ENCODE peak calls at places on chromosomes 11 and 22, in six cellular contexts. D is sigmoid colon, N is stomach, T is SK-N-SH, B is A549, C is K562. Y is an unnamed sample.

GRCh38 chr11:65978391-65979238 is 17.1 kb downstream of the SART1 start:
- DNase-seq in B (no peak), T (peak; percentile 14), N (no peak), C (no peak), D (no peak), Y (no peak)

GRCh38 chr22:33465554-33465953 is 407.4 kb upstream of the SYN3 start:
- DNase-seq in N (no peak), C (no peak), D (no peak), B (no peak), T (no peak), Y (no peak)

GRCh38 chr22:23801238-23801821 is 14.6 kb downstream of the SMARCB1 start:
- DNase-seq in D (no peak), B (no peak), T (no peak), C (no peak), N (no peak), Y (no peak)

GRCh38 chr11:36405585-36406367 is 104.3 kb downstream of the TRAF6 start:
- DNase-seq in B (no peak), D (no peak), N (no peak), T (no peak), C (no peak), Y (no peak)

GRCh38 chr11:108871867-108872266 is 207.0 kb downstream of the DDX10 start:
- DNase-seq in C (no peak), N (no peak), B (no peak), D (no peak), T (no peak), Y (no peak)

GRCh38 chr11:111459506-111460270 is 52.5 kb downstream of the BTG4 start:
- DNase-seq in N (no peak), C (no peak), D (no peak), T (peak; percentile 7), B (no peak), Y (no peak)

GRCh38 chr22:39598017-39598965 is 27.7 kb downstream of the CACNA1I start:
- DNase-seq in T (no peak), D (no peak), C (peak; percentile 98), N (peak; percentile 78), B (peak; percentile 14), Y (no peak)

GRCh38 chr11:124928942-124929663 is 6.7 kb downstream of the HEPACAM start:
- DNase-seq in C (no peak), D (no peak), N (no peak), B (no peak), T (no peak), Y (no peak)

GRCh38 chr11:43947003-43947500 is 4.6 kb downstream of the C11orf96 start:
- DNase-seq in B (no peak), T (no peak), C (peak; percentile 49), N (no peak), D (no peak), Y (no peak)

GRCh38 chr11:67584205-67584880 is 731 bp downstream of the GSTP1 start:
- DNase-seq in C (peak; percentile 72), D (peak; percentile 94), N (peak; percentile 81), T (peak; percentile 80), B (no peak), Y (peak; percentile 61)

GRCh38 chr11:22656128-22656527 is 10.3 kb upstream of the GAS2 start:
- DNase-seq in T (no peak), D (no peak), B (no peak), C (no peak), N (no peak), Y (no peak)

GRCh38 chr11:75568616-75569219 is 6.7 kb downstream of the SERPINH1 start:
- DNase-seq in D (no peak), N (no peak), B (no peak), T (no peak), C (no peak), Y (no peak)

GRCh38 chr11:117677729-117678310 is 119.2 kb downstream of the DSCAML1 start:
- DNase-seq in C (no peak), B (no peak), N (no peak), D (no peak), T (no peak), Y (no peak)

GRCh38 chr22:26318975-26319374 is 110.1 kb upstream of the ASPHD2 start:
- DNase-seq in D (no peak), N (no peak), T (no peak), C (peak; percentile 14), B (no peak), Y (no peak)

GRCh38 chr11:2576116-2576515 is 123.7 kb downstream of the KCNQ1OT1 start:
- DNase-seq in N (no peak), B (no peak), D (no peak), C (no peak), T (no peak), Y (no peak)

GRCh38 chr22:19289475-19290161 is 1.9 kb downstream of the CLTCL1 start:
- DNase-seq in D (no peak), B (no peak), N (no peak), C (peak; percentile 43), T (no peak), Y (no peak)

DNA sequence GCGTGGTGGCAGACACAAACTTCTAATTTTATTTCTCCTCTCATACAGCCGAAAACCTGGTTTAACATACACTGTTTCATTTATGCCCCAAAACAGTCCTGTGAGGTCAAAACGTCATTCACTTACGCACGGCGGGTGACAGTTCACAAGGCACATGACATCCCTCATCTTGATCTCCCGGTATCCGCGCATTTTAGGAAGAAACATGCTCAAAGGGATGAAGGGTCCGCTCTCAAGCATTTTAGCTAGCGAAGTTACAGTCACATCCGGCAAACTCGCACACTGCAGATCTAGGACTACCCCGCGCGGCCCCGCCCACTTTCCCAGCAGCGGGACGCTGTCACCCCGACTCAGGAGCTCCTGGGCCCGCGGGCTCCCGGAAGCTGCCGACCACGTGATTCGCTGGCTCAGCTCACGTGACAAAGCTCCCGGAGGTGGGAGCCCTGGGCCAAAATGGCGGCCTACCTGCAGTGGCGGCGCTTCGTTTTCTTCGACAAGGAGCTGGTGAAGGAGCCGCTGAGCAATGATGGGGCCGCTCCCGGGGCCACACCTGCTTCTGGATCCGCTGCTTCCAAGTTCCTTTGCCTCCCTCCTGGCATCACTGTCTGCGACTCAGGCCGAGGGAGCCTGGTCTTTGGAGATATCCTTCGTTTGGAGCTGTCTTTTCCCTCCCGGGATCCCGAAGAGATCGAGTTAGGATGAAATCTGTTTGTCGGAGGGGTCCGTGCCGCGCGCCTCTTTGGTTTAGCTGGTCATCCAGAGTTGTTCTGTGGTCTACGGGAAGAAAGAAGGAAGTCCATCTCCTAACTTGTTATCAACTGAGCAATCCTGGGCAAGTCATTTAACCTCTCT is at the start of gene VPS11:
- DNase-seq in C (peak; percentile 93), B (peak; percentile 94), T (peak; percentile 97), D (peak; percentile 99), N (peak; percentile 99), Y (peak; percentile 93)
- TF ChIP-seq EP300 in C (peak; percentile 21), B (no peak), T (peak; percentile 43), D (peak; percentile 74), N (no peak), Y (peak; percentile 95)

GRCh38 chr11:131408011-131408640 is 37.7 kb downstream of the NTM start:
- DNase-seq in N (peak; percentile 33), B (peak; percentile 7), T (peak; percentile 45), C (no peak), D (no peak), Y (no peak)
- TF ChIP-seq CTCF in N (peak; percentile 34), B (peak; percentile 14), T (no peak), C (peak; percentile 54), D (no peak), Y (no peak)

GRCh38 chr11:6457581-6458320 is 16.0 kb downstream of the TRIM3 start:
- DNase-seq in B (no peak), N (no peak), T (no peak), C (no peak), D (no peak), Y (no peak)

GRCh38 chr11:6458352-6458751 is 15.4 kb downstream of the TRIM3 start:
- DNase-seq in D (no peak), B (no peak), T (no peak), N (no peak), C (no peak), Y (no peak)

GRCh38 chr11:6455070-6455469 is 14.3 kb upstream of the HPX start:
- DNase-seq in T (no peak), C (no peak), B (no peak), D (no peak), N (no peak), Y (no peak)

GRCh38 chr11:6456361-6457073 is 15.7 kb upstream of the HPX start:
- DNase-seq in C (no peak), T (no peak), D (no peak), B (no peak), N (no peak), Y (no peak)

DNA sequence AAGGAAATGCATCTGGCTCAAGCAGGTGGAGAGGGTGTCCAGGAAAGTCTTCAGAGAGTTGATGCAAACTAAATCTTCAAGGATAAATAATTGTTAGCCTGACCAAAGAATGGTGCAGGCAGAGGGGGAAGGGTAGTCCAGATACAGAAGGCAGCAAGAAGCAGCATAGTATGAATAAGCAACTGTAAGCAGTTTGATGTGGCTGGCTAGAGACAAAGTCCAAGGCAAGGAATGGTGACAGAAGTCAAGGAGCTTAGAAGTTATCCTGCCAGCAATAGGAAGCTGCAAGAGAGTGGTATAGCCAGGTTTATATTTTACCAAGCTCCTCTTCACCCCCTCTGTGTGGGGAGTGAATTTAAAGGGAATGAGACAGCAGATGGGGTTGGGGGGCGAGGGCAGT is 14.7 kb downstream of the TRIM3 start:
- DNase-seq in C (no peak), N (no peak), T (no peak), D (no peak), B (no peak), Y (no peak)
- H3K27ac ChIP-seq in C (no peak overlapping the region), N (no peak overlapping the region), T (no peak overlapping the region), D (no peak overlapping the region), B (no peak overlapping the region), Y (no peak overlapping the region)

DNA sequence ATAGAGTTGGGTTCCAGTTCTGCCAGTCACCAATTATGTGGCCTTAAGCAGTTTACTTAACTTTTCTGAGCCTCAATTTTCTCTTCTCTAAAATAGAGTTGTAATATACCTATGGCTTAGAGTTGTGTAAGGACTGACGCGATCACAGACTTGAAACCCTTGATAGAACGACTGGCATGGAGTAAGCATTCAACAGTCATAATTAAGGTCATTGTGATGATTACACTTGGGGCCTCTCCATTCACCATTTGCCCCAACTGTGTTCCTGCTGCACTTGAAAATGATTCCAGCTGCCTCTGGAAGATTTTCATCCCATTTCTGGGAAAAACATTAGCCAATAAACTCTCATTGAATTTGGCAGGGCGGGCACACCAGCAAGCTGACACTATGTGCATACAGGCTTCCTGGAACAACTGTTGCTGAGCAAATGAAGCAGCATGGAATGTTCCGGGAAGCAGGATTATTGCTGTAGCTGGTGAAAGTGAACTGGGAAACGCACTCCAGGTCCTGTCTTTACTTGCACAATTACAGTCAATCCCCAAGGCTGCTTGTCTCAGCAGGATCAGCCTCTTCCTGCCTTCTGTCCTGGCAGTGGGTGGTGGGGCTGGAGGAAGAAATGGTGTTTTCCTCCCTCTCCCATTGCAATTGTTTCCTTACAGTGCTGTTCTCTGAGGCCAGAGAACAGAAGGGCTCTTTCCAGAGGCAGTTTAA is 19.6 kb downstream of the CD44 start:
- DNase-seq in C (no peak), D (peak; percentile 77), T (no peak), B (no peak), N (no peak), Y (peak; percentile 54)
- TF ChIP-seq EP300 in C (no peak), D (peak; percentile 61), T (no peak), B (no peak), N (peak; percentile 93), Y (peak; percentile 89)

DNA sequence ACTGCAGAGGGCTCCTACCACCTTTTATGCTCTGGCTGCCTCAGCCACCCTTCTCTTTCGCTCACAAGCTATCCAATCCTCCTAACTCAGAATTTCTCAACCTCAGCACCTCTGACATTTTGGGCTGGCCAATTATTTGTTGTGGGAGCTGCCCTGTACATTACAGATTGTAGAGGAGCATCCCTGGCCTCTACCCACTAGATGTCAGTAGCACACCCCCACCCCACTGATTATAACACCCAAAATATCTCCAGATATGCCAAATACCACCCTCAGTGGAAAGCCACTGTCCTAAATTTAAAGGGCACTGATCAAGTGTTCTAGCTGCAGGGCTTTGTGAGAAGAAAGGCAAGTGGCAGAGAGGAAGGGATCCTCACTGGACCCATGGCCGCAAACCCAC is 443.1 kb downstream of the SOX6 start:
- DNase-seq in B (no peak), T (no peak), N (no peak), C (no peak), D (no peak), Y (no peak)
- TF ChIP-seq CTCF in B (no peak), T (no peak), N (no peak), C (no peak), D (no peak), Y (no peak)

Y was measured in tibial nerve.